ENCODE peak calls at places on chromosomes 7 and 10, in nine cellular contexts. One of them, this sample, is unnamed. For H3K4me1, the result is how much of the 10 kb centered on the place peaks cover.

GRCh38 chr10:92014620-92015019 is 91.0 kb downstream of the BTAF1 start:
- DNase-seq in cardiac muscle cell: no peak
- DNase-seq in hepatocyte: no peak
- DNase-seq in transverse colon: no peak
- DNase-seq in neuronal stem cell: no peak
- DNase-seq in ovary: no peak
- DNase-seq in prostate gland: no peak
- DNase-seq in left ventricle myocardium inferior: no peak
- DNase-seq in Karpas-422: no peak
- DNase-seq in this sample: no peak

GRCh38 chr7:13179011-13179574 is 491.7 kb downstream of the ARL4A start:
- DNase-seq in cardiac muscle cell: peak
- DNase-seq in hepatocyte: no peak
- DNase-seq in transverse colon: no peak
- DNase-seq in neuronal stem cell: no peak
- DNase-seq in ovary: no peak
- DNase-seq in prostate gland: no peak
- DNase-seq in left ventricle myocardium inferior: no peak
- DNase-seq in Karpas-422: no peak
- DNase-seq in this sample: no peak

GRCh38 chr10:4434536-4435071 is 391.4 kb upstream of the AKR1E2 start:
- DNase-seq in cardiac muscle cell: no peak
- DNase-seq in hepatocyte: no peak
- DNase-seq in transverse colon: no peak
- DNase-seq in neuronal stem cell: no peak
- DNase-seq in ovary: no peak
- DNase-seq in prostate gland: no peak
- DNase-seq in left ventricle myocardium inferior: no peak
- DNase-seq in Karpas-422: no peak
- DNase-seq in this sample: no peak

GRCh38 chr7:27105161-27106122 is 3.0 kb upstream of the HOXA2 start:
- DNase-seq in cardiac muscle cell: no peak
- DNase-seq in hepatocyte: no peak
- DNase-seq in transverse colon: no peak
- DNase-seq in neuronal stem cell: no peak
- DNase-seq in ovary: no peak
- DNase-seq in prostate gland: no peak
- DNase-seq in left ventricle myocardium inferior: no peak
- DNase-seq in Karpas-422: no peak
- DNase-seq in this sample: no peak

GRCh38 chr7:41027428-41028115 is 675.3 kb downstream of the INHBA start:
- DNase-seq in cardiac muscle cell: no peak
- DNase-seq in hepatocyte: no peak
- DNase-seq in transverse colon: no peak
- DNase-seq in neuronal stem cell: no peak
- DNase-seq in ovary: no peak
- DNase-seq in prostate gland: no peak
- DNase-seq in left ventricle myocardium inferior: no peak
- DNase-seq in Karpas-422: no peak
- DNase-seq in this sample: no peak

GRCh38 chr7:12518920-12519681 is 51.4 kb upstream of the SCIN start:
- DNase-seq in cardiac muscle cell: peak
- DNase-seq in hepatocyte: peak
- DNase-seq in transverse colon: no peak
- DNase-seq in neuronal stem cell: no peak
- DNase-seq in ovary: no peak
- DNase-seq in prostate gland: no peak
- DNase-seq in left ventricle myocardium inferior: no peak
- DNase-seq in Karpas-422: peak
- DNase-seq in this sample: no peak

GRCh38 chr10:110600487-110601101 is 33.1 kb downstream of the SMC3 start:
- DNase-seq in cardiac muscle cell: peak
- DNase-seq in hepatocyte: peak
- DNase-seq in transverse colon: no peak
- DNase-seq in neuronal stem cell: peak
- DNase-seq in ovary: no peak
- DNase-seq in prostate gland: no peak
- DNase-seq in left ventricle myocardium inferior: no peak
- DNase-seq in Karpas-422: peak
- DNase-seq in this sample: no peak

GRCh38 chr10:844552-844951 is 87.0 kb downstream of the LARP4B start:
- DNase-seq in cardiac muscle cell: no peak
- DNase-seq in hepatocyte: no peak
- DNase-seq in transverse colon: no peak
- DNase-seq in neuronal stem cell: no peak
- DNase-seq in ovary: no peak
- DNase-seq in prostate gland: no peak
- DNase-seq in left ventricle myocardium inferior: no peak
- DNase-seq in Karpas-422: no peak
- DNase-seq in this sample: no peak

GRCh38 chr10:7756360-7756992 is 31.3 kb downstream of the KIN start:
- DNase-seq in cardiac muscle cell: no peak
- DNase-seq in hepatocyte: peak
- DNase-seq in transverse colon: peak
- DNase-seq in neuronal stem cell: no peak
- DNase-seq in ovary: no peak
- DNase-seq in prostate gland: no peak
- DNase-seq in left ventricle myocardium inferior: no peak
- DNase-seq in Karpas-422: peak
- DNase-seq in this sample: no peak

GRCh38 chr7:66118603-66119002 is 4.0 kb downstream of the CRCP start:
- DNase-seq in cardiac muscle cell: no peak
- DNase-seq in hepatocyte: no peak
- DNase-seq in transverse colon: no peak
- DNase-seq in neuronal stem cell: no peak
- DNase-seq in ovary: no peak
- DNase-seq in prostate gland: no peak
- DNase-seq in left ventricle myocardium inferior: no peak
- DNase-seq in Karpas-422: no peak
- DNase-seq in this sample: no peak

GRCh38 chr7:66114743-66115727 is at the start of gene CRCP:
- DNase-seq in cardiac muscle cell: peak
- DNase-seq in hepatocyte: peak
- DNase-seq in transverse colon: peak
- DNase-seq in neuronal stem cell: peak
- DNase-seq in ovary: peak
- DNase-seq in prostate gland: peak
- DNase-seq in left ventricle myocardium inferior: peak
- DNase-seq in Karpas-422: peak
- DNase-seq in this sample: peak

GRCh38 chr7:66125052-66125694 is 10.5 kb downstream of the CRCP start:
- DNase-seq in cardiac muscle cell: no peak
- DNase-seq in hepatocyte: no peak
- DNase-seq in transverse colon: no peak
- DNase-seq in neuronal stem cell: no peak
- DNase-seq in ovary: no peak
- DNase-seq in prostate gland: no peak
- DNase-seq in left ventricle myocardium inferior: no peak
- DNase-seq in Karpas-422: no peak
- DNase-seq in this sample: no peak

GRCh38 chr7:66119502-66119901 is 4.9 kb downstream of the CRCP start:
- DNase-seq in cardiac muscle cell: no peak
- DNase-seq in hepatocyte: no peak
- DNase-seq in transverse colon: no peak
- DNase-seq in neuronal stem cell: no peak
- DNase-seq in ovary: no peak
- DNase-seq in prostate gland: no peak
- DNase-seq in left ventricle myocardium inferior: no peak
- DNase-seq in Karpas-422: no peak
- DNase-seq in this sample: no peak
- H3K4me1 ChIP-seq in cardiac muscle cell: under half
- H3K4me1 ChIP-seq in hepatocyte: under half
- H3K4me1 ChIP-seq in transverse colon: under half
- H3K4me1 ChIP-seq in neuronal stem cell: under half
- H3K4me1 ChIP-seq in ovary: under half
- H3K4me1 ChIP-seq in prostate gland: under half
- H3K4me1 ChIP-seq in left ventricle myocardium inferior: half or more
- H3K4me1 ChIP-seq in Karpas-422: under half
- H3K4me1 ChIP-seq in this sample: half or more

GRCh38 chr7:102018876-102019275 is 201.4 kb downstream of the CUX1 start:
- DNase-seq in cardiac muscle cell: no peak
- DNase-seq in hepatocyte: no peak
- DNase-seq in transverse colon: no peak
- DNase-seq in neuronal stem cell: no peak
- DNase-seq in ovary: no peak
- DNase-seq in prostate gland: no peak
- DNase-seq in left ventricle myocardium inferior: no peak
- DNase-seq in Karpas-422: no peak
- DNase-seq in this sample: no peak

GRCh38 chr7:102008535-102009262 is 191.3 kb downstream of the CUX1 start:
- DNase-seq in cardiac muscle cell: no peak
- DNase-seq in hepatocyte: peak
- DNase-seq in transverse colon: peak
- DNase-seq in neuronal stem cell: no peak
- DNase-seq in ovary: no peak
- DNase-seq in prostate gland: no peak
- DNase-seq in left ventricle myocardium inferior: no peak
- DNase-seq in Karpas-422: no peak
- DNase-seq in this sample: no peak

GRCh38 chr7:102009628-102010027 is 192.2 kb downstream of the CUX1 start:
- DNase-seq in cardiac muscle cell: no peak
- DNase-seq in hepatocyte: peak
- DNase-seq in transverse colon: no peak
- DNase-seq in neuronal stem cell: no peak
- DNase-seq in ovary: no peak
- DNase-seq in prostate gland: no peak
- DNase-seq in left ventricle myocardium inferior: no peak
- DNase-seq in Karpas-422: no peak
- DNase-seq in this sample: peak

DNA sequence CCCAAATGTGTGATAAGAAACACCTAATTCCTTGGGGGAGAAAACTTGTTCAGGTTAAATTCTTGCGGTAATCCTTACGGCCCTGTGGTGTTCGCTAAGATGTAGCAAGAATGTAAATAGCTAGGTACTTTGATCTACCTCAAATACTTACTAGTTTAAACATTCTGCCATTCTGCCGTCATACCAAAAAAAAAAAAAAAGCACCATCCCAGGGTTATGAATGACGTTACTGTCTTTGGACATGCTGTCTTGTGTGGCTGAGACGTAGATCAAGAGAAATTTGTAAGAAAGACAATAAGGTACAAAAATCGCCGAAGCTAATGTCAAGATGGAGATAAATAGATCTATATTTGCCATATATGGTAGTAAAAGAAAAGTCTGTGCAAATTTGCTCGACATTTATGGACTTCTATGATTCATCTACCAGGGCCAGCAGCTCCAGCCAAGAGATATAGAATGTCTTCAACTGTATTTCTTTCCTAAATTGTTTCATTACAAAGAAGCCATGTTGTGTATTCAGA is 195.6 kb downstream of the CUX1 start:
- DNase-seq in cardiac muscle cell: no peak
- DNase-seq in hepatocyte: peak
- DNase-seq in transverse colon: no peak
- DNase-seq in neuronal stem cell: no peak
- DNase-seq in ovary: no peak
- DNase-seq in prostate gland: no peak
- DNase-seq in left ventricle myocardium inferior: no peak
- DNase-seq in Karpas-422: no peak
- DNase-seq in this sample: no peak
- H3K4me1 ChIP-seq in cardiac muscle cell: under half
- H3K4me1 ChIP-seq in hepatocyte: under half
- H3K4me1 ChIP-seq in transverse colon: under half
- H3K4me1 ChIP-seq in neuronal stem cell: under half
- H3K4me1 ChIP-seq in ovary: under half
- H3K4me1 ChIP-seq in prostate gland: under half
- H3K4me1 ChIP-seq in left ventricle myocardium inferior: under half
- H3K4me1 ChIP-seq in Karpas-422: under half
- H3K4me1 ChIP-seq in this sample: under half

GRCh38 chr7:155228894-155229293 is 68.8 kb upstream of the INSIG1 start:
- DNase-seq in cardiac muscle cell: no peak
- DNase-seq in hepatocyte: no peak
- DNase-seq in transverse colon: no peak
- DNase-seq in neuronal stem cell: no peak
- DNase-seq in ovary: no peak
- DNase-seq in prostate gland: no peak
- DNase-seq in left ventricle myocardium inferior: no peak
- DNase-seq in Karpas-422: no peak
- DNase-seq in this sample: no peak
- H3K4me1 ChIP-seq in cardiac muscle cell: under half
- H3K4me1 ChIP-seq in hepatocyte: under half
- H3K4me1 ChIP-seq in transverse colon: under half
- H3K4me1 ChIP-seq in neuronal stem cell: under half
- H3K4me1 ChIP-seq in ovary: under half
- H3K4me1 ChIP-seq in prostate gland: under half
- H3K4me1 ChIP-seq in left ventricle myocardium inferior: under half
- H3K4me1 ChIP-seq in Karpas-422: under half
- H3K4me1 ChIP-seq in this sample: under half

GRCh38 chr10:71985542-71986250 is 21.5 kb downstream of the CHST3 start:
- DNase-seq in cardiac muscle cell: no peak
- DNase-seq in hepatocyte: no peak
- DNase-seq in transverse colon: no peak
- DNase-seq in neuronal stem cell: no peak
- DNase-seq in ovary: peak
- DNase-seq in prostate gland: no peak
- DNase-seq in left ventricle myocardium inferior: no peak
- DNase-seq in Karpas-422: no peak
- DNase-seq in this sample: peak
- H3K4me1 ChIP-seq in cardiac muscle cell: under half
- H3K4me1 ChIP-seq in hepatocyte: under half
- H3K4me1 ChIP-seq in transverse colon: under half
- H3K4me1 ChIP-seq in neuronal stem cell: under half
- H3K4me1 ChIP-seq in ovary: under half
- H3K4me1 ChIP-seq in prostate gland: under half
- H3K4me1 ChIP-seq in left ventricle myocardium inferior: half or more
- H3K4me1 ChIP-seq in Karpas-422: under half
- H3K4me1 ChIP-seq in this sample: half or more

GRCh38 chr10:14554843-14555205 is 219.9 kb downstream of the FAM107B start:
- DNase-seq in cardiac muscle cell: no peak
- DNase-seq in hepatocyte: no peak
- DNase-seq in transverse colon: no peak
- DNase-seq in neuronal stem cell: no peak
- DNase-seq in ovary: no peak
- DNase-seq in prostate gland: no peak
- DNase-seq in left ventricle myocardium inferior: no peak
- DNase-seq in Karpas-422: no peak
- DNase-seq in this sample: no peak

GRCh38 chr10:14555806-14556205 is 218.9 kb downstream of the FAM107B start:
- DNase-seq in cardiac muscle cell: peak
- DNase-seq in hepatocyte: no peak
- DNase-seq in transverse colon: no peak
- DNase-seq in neuronal stem cell: no peak
- DNase-seq in ovary: no peak
- DNase-seq in prostate gland: no peak
- DNase-seq in left ventricle myocardium inferior: no peak
- DNase-seq in Karpas-422: peak
- DNase-seq in this sample: no peak

GRCh38 chr10:14558025-14558424 is 216.7 kb downstream of the FAM107B start:
- DNase-seq in cardiac muscle cell: no peak
- DNase-seq in hepatocyte: no peak
- DNase-seq in transverse colon: no peak
- DNase-seq in neuronal stem cell: no peak
- DNase-seq in ovary: no peak
- DNase-seq in prostate gland: no peak
- DNase-seq in left ventricle myocardium inferior: no peak
- DNase-seq in Karpas-422: no peak
- DNase-seq in this sample: no peak

GRCh38 chr10:14557573-14557972 is 217.1 kb downstream of the FAM107B start:
- DNase-seq in cardiac muscle cell: no peak
- DNase-seq in hepatocyte: no peak
- DNase-seq in transverse colon: no peak
- DNase-seq in neuronal stem cell: no peak
- DNase-seq in ovary: no peak
- DNase-seq in prostate gland: no peak
- DNase-seq in left ventricle myocardium inferior: no peak
- DNase-seq in Karpas-422: no peak
- DNase-seq in this sample: no peak

GRCh38 chr10:14556285-14556956 is 218.3 kb downstream of the FAM107B start:
- DNase-seq in cardiac muscle cell: peak
- DNase-seq in hepatocyte: peak
- DNase-seq in transverse colon: peak
- DNase-seq in neuronal stem cell: no peak
- DNase-seq in ovary: no peak
- DNase-seq in prostate gland: no peak
- DNase-seq in left ventricle myocardium inferior: no peak
- DNase-seq in Karpas-422: peak
- DNase-seq in this sample: peak
- H3K4me1 ChIP-seq in cardiac muscle cell: under half
- H3K4me1 ChIP-seq in hepatocyte: under half
- H3K4me1 ChIP-seq in transverse colon: under half
- H3K4me1 ChIP-seq in neuronal stem cell: under half
- H3K4me1 ChIP-seq in ovary: under half
- H3K4me1 ChIP-seq in prostate gland: under half
- H3K4me1 ChIP-seq in left ventricle myocardium inferior: under half
- H3K4me1 ChIP-seq in Karpas-422: half or more
- H3K4me1 ChIP-seq in this sample: half or more